ENCODE peak calls at places on chromosome 3, in four cellular contexts. One of them, this sample, is unnamed.

GRCh38 chr3:57278237-57278636 is 14.2 kb downstream of the ASB14 start:
- DNase-seq in CD14-positive monocyte: no peak
- DNase-seq in AG04450: no peak
- DNase-seq in CD8-positive, alpha-beta T cell: no peak
- DNase-seq in this sample: no peak

GRCh38 chr3:188052229-188052965 is 101.6 kb upstream of the LPP start:
- DNase-seq in CD14-positive monocyte: no peak
- DNase-seq in AG04450: no peak
- DNase-seq in CD8-positive, alpha-beta T cell: no peak
- DNase-seq in this sample: no peak

GRCh38 chr3:170513674-170514073 is 72.2 kb downstream of the SLC7A14 start:
- DNase-seq in CD14-positive monocyte: no peak
- DNase-seq in AG04450: no peak
- DNase-seq in CD8-positive, alpha-beta T cell: no peak
- DNase-seq in this sample: no peak

GRCh38 chr3:32865364-32865763 is 47.6 kb downstream of the TRIM71 start:
- DNase-seq in CD14-positive monocyte: no peak
- DNase-seq in AG04450: no peak
- DNase-seq in CD8-positive, alpha-beta T cell: no peak
- DNase-seq in this sample: no peak

GRCh38 chr3:16515885-16516420 is 2.5 kb upstream of the RFTN1 start:
- DNase-seq in CD14-positive monocyte: no peak
- DNase-seq in AG04450: no peak
- DNase-seq in CD8-positive, alpha-beta T cell: no peak
- DNase-seq in this sample: no peak

GRCh38 chr3:70829101-70829500 is 516.7 kb upstream of the MDFIC2 start:
- DNase-seq in CD14-positive monocyte: no peak
- DNase-seq in AG04450: peak
- DNase-seq in CD8-positive, alpha-beta T cell: no peak
- DNase-seq in this sample: no peak

GRCh38 chr3:134505485-134505884 is 19.6 kb downstream of the CEP63 start:
- DNase-seq in CD14-positive monocyte: no peak
- DNase-seq in AG04450: no peak
- DNase-seq in CD8-positive, alpha-beta T cell: no peak
- DNase-seq in this sample: no peak

GRCh38 chr3:5078151-5078550 is 43.9 kb upstream of the ARL8B start:
- DNase-seq in CD14-positive monocyte: no peak
- DNase-seq in AG04450: peak
- DNase-seq in CD8-positive, alpha-beta T cell: no peak
- DNase-seq in this sample: no peak

GRCh38 chr3:174270841-174271240 is 588.3 kb upstream of the NAALADL2 start:
- DNase-seq in CD14-positive monocyte: no peak
- DNase-seq in AG04450: peak
- DNase-seq in CD8-positive, alpha-beta T cell: no peak
- DNase-seq in this sample: no peak

GRCh38 chr3:62882676-62883228 is 7.5 kb upstream of the CADPS start:
- DNase-seq in CD14-positive monocyte: no peak
- DNase-seq in AG04450: no peak
- DNase-seq in CD8-positive, alpha-beta T cell: no peak
- DNase-seq in this sample: no peak

GRCh38 chr3:178284180-178284579 is 252.1 kb upstream of the KCNMB2 start:
- DNase-seq in CD14-positive monocyte: no peak
- DNase-seq in AG04450: no peak
- DNase-seq in CD8-positive, alpha-beta T cell: no peak
- DNase-seq in this sample: no peak

GRCh38 chr3:45041666-45042065 is 15.6 kb downstream of the CLEC3B start:
- DNase-seq in CD14-positive monocyte: no peak
- DNase-seq in AG04450: no peak
- DNase-seq in CD8-positive, alpha-beta T cell: no peak
- DNase-seq in this sample: no peak

GRCh38 chr3:16448691-16449090 is 64.8 kb downstream of the RFTN1 start:
- DNase-seq in CD14-positive monocyte: no peak
- DNase-seq in AG04450: peak
- DNase-seq in CD8-positive, alpha-beta T cell: no peak
- DNase-seq in this sample: no peak

GRCh38 chr3:189404797-189405484 is 226.2 kb upstream of the TP63 start:
- DNase-seq in CD14-positive monocyte: no peak
- DNase-seq in AG04450: no peak
- DNase-seq in CD8-positive, alpha-beta T cell: no peak
- DNase-seq in this sample: no peak

GRCh38 chr3:161220850-161221753 is at the start of gene NMD3:
- DNase-seq in CD14-positive monocyte: peak
- DNase-seq in AG04450: peak
- DNase-seq in CD8-positive, alpha-beta T cell: peak
- DNase-seq in this sample: peak

GRCh38 chr3:114408763-114409162 is 114.9 kb downstream of the TIGIT start:
- DNase-seq in CD14-positive monocyte: no peak
- DNase-seq in AG04450: no peak
- DNase-seq in CD8-positive, alpha-beta T cell: no peak
- DNase-seq in this sample: no peak

GRCh38 chr3:52490938-52491526 is 4.1 kb upstream of the STAB1 start:
- DNase-seq in CD14-positive monocyte: peak
- DNase-seq in AG04450: no peak
- DNase-seq in CD8-positive, alpha-beta T cell: no peak
- DNase-seq in this sample: no peak

DNA sequence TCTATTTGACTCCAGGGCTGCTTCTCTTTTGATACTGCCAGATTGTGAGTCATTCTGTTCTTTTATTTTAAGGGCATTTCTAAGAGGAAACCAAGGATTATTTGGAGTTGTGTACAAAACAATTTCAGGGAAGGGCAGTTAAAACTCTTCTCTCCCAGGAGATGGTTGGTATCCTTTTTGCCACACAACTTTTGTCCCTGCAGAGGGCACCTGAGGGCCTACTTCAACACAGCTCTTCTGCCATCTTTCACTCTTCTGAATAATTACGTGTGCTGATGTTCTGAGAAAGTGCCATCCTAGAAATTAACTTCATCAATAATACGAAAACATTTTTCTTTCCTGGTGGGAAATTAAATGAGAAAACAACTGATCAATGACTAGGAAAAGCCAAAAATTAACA is 75.7 kb upstream of the GADL1 start:
- DNase-seq in CD14-positive monocyte: no peak
- DNase-seq in AG04450: no peak
- DNase-seq in CD8-positive, alpha-beta T cell: no peak
- DNase-seq in this sample: no peak
- TF ChIP-seq CTCF in CD14-positive monocyte: no peak
- TF ChIP-seq CTCF in AG04450: peak
- TF ChIP-seq CTCF in CD8-positive, alpha-beta T cell: peak
- TF ChIP-seq CTCF in this sample: peak

GRCh38 chr3:8488436-8488835 is 13.2 kb upstream of the LMCD1 start:
- DNase-seq in CD14-positive monocyte: no peak
- DNase-seq in AG04450: no peak
- DNase-seq in CD8-positive, alpha-beta T cell: no peak
- DNase-seq in this sample: no peak
- TF ChIP-seq CTCF in CD14-positive monocyte: no peak
- TF ChIP-seq CTCF in AG04450: no peak
- TF ChIP-seq CTCF in CD8-positive, alpha-beta T cell: no peak
- TF ChIP-seq CTCF in this sample: peak

DNA sequence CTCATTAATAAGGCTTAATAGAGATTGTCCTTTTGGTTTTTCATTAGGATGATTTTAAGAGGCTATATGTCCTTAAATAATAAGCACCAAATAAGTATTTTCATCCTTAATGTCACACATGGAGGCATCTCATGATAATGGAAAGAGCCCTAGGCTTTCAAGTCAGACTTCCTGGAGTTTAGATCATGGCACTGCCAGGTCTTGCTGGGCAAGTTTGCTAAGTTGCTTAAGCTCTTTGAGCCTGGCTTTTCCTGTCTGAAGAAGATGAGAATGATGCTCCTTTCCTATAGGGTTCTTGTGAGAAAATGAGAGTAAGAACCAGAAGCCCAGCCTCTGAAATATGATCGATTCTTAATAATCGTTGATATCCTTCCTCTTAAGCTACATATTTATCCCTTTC is 23.4 kb upstream of the P2RY12 start:
- DNase-seq in CD14-positive monocyte: no peak
- DNase-seq in AG04450: no peak
- DNase-seq in CD8-positive, alpha-beta T cell: no peak
- DNase-seq in this sample: no peak
- TF ChIP-seq CTCF in CD14-positive monocyte: no peak
- TF ChIP-seq CTCF in AG04450: no peak
- TF ChIP-seq CTCF in CD8-positive, alpha-beta T cell: no peak
- TF ChIP-seq CTCF in this sample: no peak

GRCh38 chr3:31210068-31210650 is 315.7 kb upstream of the GADL1 start:
- DNase-seq in CD14-positive monocyte: no peak
- DNase-seq in AG04450: no peak
- DNase-seq in CD8-positive, alpha-beta T cell: no peak
- DNase-seq in this sample: no peak
- TF ChIP-seq CTCF in CD14-positive monocyte: no peak
- TF ChIP-seq CTCF in AG04450: no peak
- TF ChIP-seq CTCF in CD8-positive, alpha-beta T cell: no peak
- TF ChIP-seq CTCF in this sample: peak

GRCh38 chr3:46076606-46077005 is 49.3 kb upstream of the XCR1 start:
- DNase-seq in CD14-positive monocyte: no peak
- DNase-seq in AG04450: no peak
- DNase-seq in CD8-positive, alpha-beta T cell: no peak
- DNase-seq in this sample: no peak
- TF ChIP-seq CTCF in CD14-positive monocyte: peak
- TF ChIP-seq CTCF in AG04450: peak
- TF ChIP-seq CTCF in CD8-positive, alpha-beta T cell: no peak
- TF ChIP-seq CTCF in this sample: peak

DNA sequence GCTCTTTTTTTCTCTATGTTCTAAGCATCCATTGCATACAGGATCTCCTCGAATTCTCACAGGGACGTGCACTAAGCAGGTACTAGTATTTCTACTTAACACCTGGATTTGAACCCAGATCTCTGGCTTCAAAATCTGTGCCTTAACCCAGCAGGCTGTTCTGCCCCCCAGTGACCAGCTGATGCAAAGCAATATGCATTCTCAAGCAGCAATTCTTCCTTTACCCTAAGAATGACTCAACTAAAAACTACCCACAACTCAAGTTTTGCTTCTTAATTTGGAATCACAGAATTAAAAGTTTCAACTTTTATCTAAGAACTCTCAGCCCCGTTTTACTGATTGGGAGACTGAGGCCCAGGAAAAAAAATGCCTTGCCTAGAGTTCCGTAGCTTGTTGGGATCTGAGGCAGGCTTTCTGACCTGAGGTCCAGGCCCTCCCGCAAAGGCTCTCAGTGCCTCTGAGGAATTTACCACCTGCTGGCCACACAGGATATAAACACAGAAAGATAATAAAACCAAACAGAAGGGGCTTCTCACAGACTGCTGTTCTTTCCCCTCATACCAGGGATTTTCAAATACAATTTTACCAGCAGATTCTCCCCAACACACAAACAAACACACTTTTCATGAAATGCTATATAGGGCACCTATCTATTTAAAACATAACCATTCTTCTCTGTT is 115.4 kb upstream of the RAD18 start:
- DNase-seq in CD14-positive monocyte: no peak
- DNase-seq in AG04450: no peak
- DNase-seq in CD8-positive, alpha-beta T cell: no peak
- DNase-seq in this sample: no peak
- TF ChIP-seq CTCF in CD14-positive monocyte: no peak
- TF ChIP-seq CTCF in AG04450: no peak
- TF ChIP-seq CTCF in CD8-positive, alpha-beta T cell: no peak
- TF ChIP-seq CTCF in this sample: peak

GRCh38 chr3:90015688-90016356 is 908.4 kb downstream of the EPHA3 start:
- DNase-seq in CD14-positive monocyte: no peak
- DNase-seq in AG04450: no peak
- DNase-seq in CD8-positive, alpha-beta T cell: no peak
- DNase-seq in this sample: no peak
- TF ChIP-seq CTCF in CD14-positive monocyte: no peak
- TF ChIP-seq CTCF in AG04450: no peak
- TF ChIP-seq CTCF in CD8-positive, alpha-beta T cell: no peak
- TF ChIP-seq CTCF in this sample: no peak

GRCh38 chr3:50095352-50095998 is 6.8 kb downstream of the RBM5 start:
- DNase-seq in CD14-positive monocyte: no peak
- DNase-seq in AG04450: no peak
- DNase-seq in CD8-positive, alpha-beta T cell: no peak
- DNase-seq in this sample: no peak

GRCh38 chr3:50102558-50102957 is 13.8 kb downstream of the RBM5 start:
- DNase-seq in CD14-positive monocyte: no peak
- DNase-seq in AG04450: no peak
- DNase-seq in CD8-positive, alpha-beta T cell: no peak
- DNase-seq in this sample: peak

GRCh38 chr3:50100956-50101845 is 12.5 kb downstream of the RBM5 start:
- DNase-seq in CD14-positive monocyte: no peak
- DNase-seq in AG04450: no peak
- DNase-seq in CD8-positive, alpha-beta T cell: no peak
- DNase-seq in this sample: no peak
- TF ChIP-seq CTCF in CD14-positive monocyte: no peak
- TF ChIP-seq CTCF in AG04450: no peak
- TF ChIP-seq CTCF in CD8-positive, alpha-beta T cell: no peak
- TF ChIP-seq CTCF in this sample: no peak